ENCODE peak calls at places on chromosomes 16 and 17, in five cellular contexts. P, C, Q, W and U are unnamed samples.

GRCh38 chr17:301681-302299 is 50.8 kb downstream of the RPH3AL start:
- DNase-seq in P (peak; percentile 96), C (no peak), Q (no peak), W (no peak), U (no peak)

GRCh38 chr17:72206376-72206775 is 85.6 kb downstream of the SOX9 start:
- DNase-seq in P (peak; percentile 7), C (no peak), Q (no peak), W (no peak), U (no peak)

GRCh38 chr17:43367588-43368242 is 31.1 kb upstream of the ARL4D start:
- DNase-seq in P (peak; percentile 81), C (no peak), Q (peak; percentile 70), W (peak; percentile 92), U (peak; percentile 90)

GRCh38 chr17:17684901-17685774 is 3.9 kb downstream of the RAI1 start:
- DNase-seq in P (no peak), C (peak; percentile 51), Q (no peak), W (no peak), U (no peak)

GRCh38 chr16:86608301-86608747 is 30.0 kb downstream of the FOXL1 start:
- DNase-seq in P (peak; percentile 79), C (no peak), Q (no peak), W (no peak), U (no peak)

GRCh38 chr17:49443862-49444261 is 29.2 kb upstream of the PHB1 start:
- DNase-seq in P (no peak), C (no peak), Q (no peak), W (peak; percentile 55), U (no peak)

GRCh38 chr17:41486809-41487530 is 2.7 kb downstream of the KRT36 start:
- DNase-seq in P (no peak), C (peak; percentile 46), Q (no peak), W (peak; percentile 40), U (peak; percentile 37)

GRCh38 chr17:19646788-19647696 is 1.5 kb upstream of the ALDH3A2 start:
- DNase-seq in P (peak; percentile 8), C (peak; percentile 76), Q (no peak), W (peak; percentile 63), U (no peak)

GRCh38 chr17:68533887-68534700 is 21.9 kb downstream of the PRKAR1A start:
- DNase-seq in P (peak; percentile 47), C (no peak), Q (no peak), W (no peak), U (peak; percentile 12)

GRCh38 chr17:35447494-35447893 is 1.1 kb downstream of the SLFN13 start:
- DNase-seq in P (no peak), C (no peak), Q (no peak), W (no peak), U (no peak)

GRCh38 chr17:66787914-66788313 is 47.0 kb upstream of the CACNG5 start:
- DNase-seq in P (peak; percentile 87), C (no peak), Q (no peak), W (no peak), U (no peak)

GRCh38 chr17:81483085-81483861 is 29.3 kb downstream of the ACTG1 start:
- DNase-seq in P (no peak), C (no peak), Q (no peak), W (no peak), U (no peak)

GRCh38 chr17:33106525-33107162 is 115.0 kb downstream of the SPACA3 start:
- DNase-seq in P (no peak), C (no peak), Q (no peak), W (no peak), U (no peak)

GRCh38 chr17:30226878-30227277 is 8.6 kb downstream of the SLC6A4 start:
- DNase-seq in P (no peak), C (no peak), Q (no peak), W (no peak), U (no peak)

GRCh38 chr17:50079334-50080095 is 15.6 kb upstream of the PDK2 start:
- DNase-seq in P (peak; percentile 86), C (no peak), Q (peak; percentile 77), W (peak; percentile 71), U (peak; percentile 74)

GRCh38 chr16:68005786-68006286 is 6.6 kb upstream of the DPEP2 start:
- DNase-seq in P (no peak), C (peak; percentile 49), Q (no peak), W (no peak), U (no peak)

GRCh38 chr16:66916518-66916917 is 2.2 kb downstream of the CDH16 start:
- DNase-seq in P (no peak), C (no peak), Q (no peak), W (no peak), U (no peak)